ENCODE peak calls at places on chromosomes 4 and X, in nine cellular contexts. Q is activated naive CD4-positive, alpha-beta T cell; B is HFFc6; X is progenitor cell of endocrine pancreas; I is ureter; K is activated T-cell treated with anti-CD3 and anti-CD28 coated beads for 24 hours; G is OCI-LY7; Z is fibroblast of mammary gland; F is activated CD4-positive, alpha-beta T cell treated with anti-CD3 and anti-CD28 coated beads for 1 hour. P is an unnamed sample.

GRCh38 chr4:78477276-78477675 is 74.3 kb upstream of the ANXA3 start:
- DNase-seq in Q (no peak), B (peak), X (no peak), I (no peak), K (no peak), G (no peak), Z (peak), F (no peak), P (no peak)

GRCh38 chr4:16024009-16024408 is 59.8 kb downstream of the PROM1 start:
- DNase-seq in Q (no peak), B (peak), X (no peak), I (no peak), K (no peak), G (no peak), Z (peak), F (no peak), P (no peak)

GRCh38 chrX:28491941-28492340 is 95.3 kb upstream of the IL1RAPL1 start:
- DNase-seq in Q (no peak), B (no peak), X (no peak), I (no peak), K (no peak), G (no peak), Z (no peak), F (no peak), P (no peak)

GRCh38 chrX:73922856-73923429 is 359.9 kb downstream of the CHIC1 start:
- DNase-seq in Q (no peak), B (peak), X (no peak), I (no peak), K (no peak), G (no peak), Z (peak), F (no peak), P (no peak)

GRCh38 chr4:6565691-6566431 is 9.1 kb upstream of the MAN2B2 start:
- DNase-seq in Q (no peak), B (no peak), X (no peak), I (no peak), K (no peak), G (no peak), Z (no peak), F (no peak), P (no peak)

GRCh38 chrX:400258-400657 is 13.6 kb upstream of the PPP2R3B start:
- DNase-seq in Q (no peak), B (no peak), X (no peak), I (no peak), K (no peak), G (no peak), Z (no peak), F (no peak), P (no peak)

GRCh38 chr4:139975830-139976272 is 178.1 kb downstream of the MAML3 start:
- DNase-seq in Q (no peak), B (no peak), X (no peak), I (peak), K (no peak), G (peak), Z (peak), F (no peak), P (no peak)

GRCh38 chr4:78939667-78940008 is 400 bp upstream of the PAQR3 start:
- DNase-seq in Q (no peak), B (no peak), X (no peak), I (no peak), K (no peak), G (no peak), Z (no peak), F (no peak), P (no peak)

GRCh38 chr4:3494501-3494900 is 31.4 kb downstream of the DOK7 start:
- DNase-seq in Q (no peak), B (no peak), X (no peak), I (no peak), K (no peak), G (no peak), Z (no peak), F (no peak), P (no peak)

GRCh38 chrX:63686878-63687714 is 97.9 kb downstream of the ARHGEF9 start:
- DNase-seq in Q (no peak), B (peak), X (no peak), I (no peak), K (no peak), G (peak), Z (peak), F (no peak), P (no peak)

GRCh38 chr4:173436149-173436579 is 37.2 kb upstream of the SCRG1 start:
- DNase-seq in Q (no peak), B (peak), X (no peak), I (no peak), K (no peak), G (no peak), Z (peak), F (no peak), P (no peak)

GRCh38 chr4:27027428-27027827 is 166.8 kb downstream of the STIM2 start:
- DNase-seq in Q (no peak), B (no peak), X (no peak), I (no peak), K (no peak), G (peak), Z (no peak), F (no peak), P (no peak)

GRCh38 chrX:74924449-74925209 is 623 bp downstream of the NEXMIF start:
- DNase-seq in Q (no peak), B (no peak), X (peak), I (no peak), K (peak), G (no peak), Z (no peak), F (peak), P (no peak)

GRCh38 chrX:1476682-1477081 is 24.0 kb upstream of the ASMTL start:
- DNase-seq in Q (no peak), B (no peak), X (no peak), I (peak), K (no peak), G (no peak), Z (no peak), F (no peak), P (no peak)

GRCh38 chr4:4182835-4183568 is 43.7 kb downstream of the OTOP1 start:
- DNase-seq in Q (no peak), B (no peak), X (peak), I (no peak), K (peak), G (peak), Z (peak), F (no peak), P (no peak)

GRCh38 chr4:89109841-89110540 is 1.3 kb upstream of the TIGD2 start:
- DNase-seq in Q (no peak), B (no peak), X (no peak), I (no peak), K (no peak), G (no peak), Z (no peak), F (no peak), P (no peak)

GRCh38 chr4:8269535-8270417 is at the start of gene HTRA3:
- DNase-seq in Q (no peak), B (no peak), X (peak), I (no peak), K (no peak), G (no peak), Z (no peak), F (no peak), P (no peak)

GRCh38 chr4:96035727-96036126 is 195.8 kb downstream of the PDHA2 start:
- DNase-seq in Q (no peak), B (no peak), X (no peak), I (no peak), K (no peak), G (peak), Z (peak), F (no peak), P (no peak)

GRCh38 chr4:68324509-68325262 is 25.2 kb downstream of the YTHDC1 start:
- DNase-seq in Q (no peak), B (no peak), X (no peak), I (no peak), K (no peak), G (no peak), Z (no peak), F (no peak), P (no peak)

GRCh38 chr4:177080388-177080787 is 229.3 kb upstream of the NEIL3 start:
- DNase-seq in Q (no peak), B (no peak), X (no peak), I (no peak), K (no peak), G (no peak), Z (no peak), F (no peak), P (no peak)

GRCh38 chr4:127967141-127967775 is 2.1 kb downstream of the ABHD18 start:
- DNase-seq in Q (no peak), B (no peak), X (no peak), I (no peak), K (no peak), G (no peak), Z (peak), F (no peak), P (no peak)

GRCh38 chrX:128714425-128714824 is 662.2 kb upstream of the ACTRT1 start:
- DNase-seq in Q (no peak), B (no peak), X (no peak), I (no peak), K (no peak), G (no peak), Z (no peak), F (no peak), P (no peak)

GRCh38 chr4:114926508-114926907 is 186.9 kb downstream of the NDST4 start:
- DNase-seq in Q (no peak), B (no peak), X (no peak), I (no peak), K (no peak), G (no peak), Z (no peak), F (no peak), P (no peak)

GRCh38 chr4:104989363-104989762 is 157.3 kb upstream of the TET2 start:
- DNase-seq in Q (no peak), B (no peak), X (no peak), I (no peak), K (no peak), G (no peak), Z (peak), F (no peak), P (no peak)

GRCh38 chr4:151768835-151769234 is 8.0 kb upstream of the GATB start:
- DNase-seq in Q (no peak), B (no peak), X (no peak), I (no peak), K (no peak), G (no peak), Z (no peak), F (no peak), P (no peak)

GRCh38 chr4:90727938-90728337 is 600.7 kb downstream of the CCSER1 start:
- DNase-seq in Q (no peak), B (no peak), X (no peak), I (no peak), K (no peak), G (no peak), Z (no peak), F (no peak), P (no peak)

GRCh38 chr4:165204462-165204830 is 2.9 kb upstream of the KLHL2 start:
- DNase-seq in Q (no peak), B (no peak), X (no peak), I (no peak), K (no peak), G (no peak), Z (peak), F (no peak), P (no peak)

GRCh38 chr4:117783716-117784115 is 250.6 kb upstream of the NDST3 start:
- DNase-seq in Q (no peak), B (no peak), X (no peak), I (no peak), K (no peak), G (no peak), Z (no peak), F (no peak), P (no peak)